ENCODE peak calls at places on chromosome 15, in ten cellular contexts. W is ovary, Z is stomach, Q is right cardiac atrium, B is kidney, H is Peyer's patch, N is thoracic aorta, X is colonic mucosa, M is K562, F is SJSA1. J is an unnamed sample.

GRCh38 chr15:88701561-88702095 is 62.8 kb downstream of the ISG20 start:
- DNase-seq in W (no peak), Z (no peak), Q (no peak), B (no peak), H (peak), N (no peak), X (no peak), M (peak), F (no peak), J (no peak)

GRCh38 chr15:73617310-73617709 is 15.9 kb downstream of the NPTN start:
- DNase-seq in W (no peak), Z (no peak), Q (no peak), B (no peak), H (no peak), N (no peak), X (no peak), M (no peak), F (no peak), J (no peak)

GRCh38 chr15:63018639-63019038 is 23.9 kb upstream of the TPM1 start:
- DNase-seq in W (no peak), Z (no peak), Q (no peak), B (no peak), H (no peak), N (no peak), X (no peak), M (no peak), F (no peak), J (no peak)

GRCh38 chr15:32838820-32839219 is 121.0 kb downstream of the GREM1 start:
- DNase-seq in W (no peak), Z (no peak), Q (no peak), B (no peak), H (peak), N (no peak), X (peak), M (no peak), F (peak), J (no peak)

GRCh38 chr15:74399511-74400312 is 32.3 kb upstream of the CYP11A1 start:
- DNase-seq in W (no peak), Z (no peak), Q (no peak), B (no peak), H (peak), N (no peak), X (no peak), M (no peak), F (no peak), J (no peak)

GRCh38 chr15:64045774-64046346 is 425 bp downstream of the DAPK2 start:
- DNase-seq in W (no peak), Z (peak), Q (peak), B (peak), H (peak), N (no peak), X (peak), M (no peak), F (no peak), J (peak)

GRCh38 chr15:101091080-101092017 is 160.5 kb downstream of the CHSY1 start:
- DNase-seq in W (peak), Z (no peak), Q (peak), B (no peak), H (no peak), N (no peak), X (no peak), M (no peak), F (peak), J (no peak)

GRCh38 chr15:94164202-94164807 is 67.1 kb upstream of the MCTP2 start:
- DNase-seq in W (no peak), Z (peak), Q (no peak), B (no peak), H (peak), N (no peak), X (peak), M (peak), F (no peak), J (peak)

GRCh38 chr15:62938825-62939224 is 103.7 kb upstream of the TPM1 start:
- DNase-seq in W (no peak), Z (no peak), Q (no peak), B (no peak), H (no peak), N (no peak), X (no peak), M (no peak), F (no peak), J (no peak)

GRCh38 chr15:94856267-94856854 is 625.0 kb downstream of the MCTP2 start:
- DNase-seq in W (no peak), Z (no peak), Q (no peak), B (peak), H (no peak), N (no peak), X (no peak), M (peak), F (no peak), J (no peak)

GRCh38 chr15:26805470-26805869 is 32.6 kb upstream of the GABRB3 start:
- DNase-seq in W (no peak), Z (no peak), Q (no peak), B (no peak), H (no peak), N (no peak), X (no peak), M (no peak), F (no peak), J (no peak)

GRCh38 chr15:99961011-99961441 is 227.8 kb upstream of the LYSMD4 start:
- DNase-seq in W (peak), Z (no peak), Q (peak), B (no peak), H (peak), N (no peak), X (peak), M (peak), F (peak), J (no peak)

GRCh38 chr15:56963126-56963525 is 44.7 kb downstream of the TCF12 start:
- DNase-seq in W (no peak), Z (no peak), Q (no peak), B (no peak), H (no peak), N (no peak), X (no peak), M (no peak), F (no peak), J (no peak)

GRCh38 chr15:60172147-60172546 is 168.0 kb downstream of the FOXB1 start:
- DNase-seq in W (no peak), Z (no peak), Q (no peak), B (no peak), H (no peak), N (no peak), X (no peak), M (no peak), F (no peak), J (no peak)

GRCh38 chr15:92843326-92843725 is 56.8 kb upstream of the CHD2 start:
- DNase-seq in W (no peak), Z (no peak), Q (no peak), B (no peak), H (no peak), N (no peak), X (no peak), M (no peak), F (no peak), J (peak)

GRCh38 chr15:100438570-100438969 is 90.2 kb downstream of the CERS3 start:
- DNase-seq in W (peak), Z (peak), Q (peak), B (no peak), H (peak), N (no peak), X (peak), M (no peak), F (no peak), J (peak)

DNA sequence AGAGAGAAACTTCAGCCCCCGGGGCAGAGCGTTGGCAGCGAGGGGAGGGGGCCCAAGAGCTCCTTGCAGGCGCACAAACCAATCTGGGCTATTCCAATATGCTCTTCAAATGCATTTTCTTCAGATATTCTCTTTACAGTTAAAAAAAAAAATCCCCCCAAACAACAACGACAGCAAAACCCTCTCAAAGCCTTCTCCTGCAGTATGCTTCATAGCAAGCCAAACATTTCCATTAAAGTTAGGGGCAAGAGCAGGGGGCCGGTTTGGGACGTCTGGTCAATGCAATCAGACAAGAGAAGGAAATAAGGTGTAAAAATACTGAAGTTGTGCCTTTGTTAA is 237 bp upstream of the CTXND1 start:
- DNase-seq in W (no peak), Z (no peak), Q (no peak), B (no peak), H (no peak), N (no peak), X (no peak), M (no peak), F (no peak), J (no peak)
- H3K4me3 ChIP-seq in W (no peak), Z (peak), Q (peak), B (peak), H (peak), N (peak), X (peak), M (no peak), F (no peak), J (peak)

GRCh38 chr15:65254237-65254820 is 32.4 kb downstream of the PARP16 start:
- DNase-seq in W (no peak), Z (no peak), Q (peak), B (no peak), H (no peak), N (no peak), X (no peak), M (no peak), F (no peak), J (no peak)
- H3K27ac ChIP-seq in W (no peak), Z (peak), Q (no peak), B (no peak), H (no peak), N (no peak), X (no peak), M (no peak), F (no peak), J (no peak)

DNA sequence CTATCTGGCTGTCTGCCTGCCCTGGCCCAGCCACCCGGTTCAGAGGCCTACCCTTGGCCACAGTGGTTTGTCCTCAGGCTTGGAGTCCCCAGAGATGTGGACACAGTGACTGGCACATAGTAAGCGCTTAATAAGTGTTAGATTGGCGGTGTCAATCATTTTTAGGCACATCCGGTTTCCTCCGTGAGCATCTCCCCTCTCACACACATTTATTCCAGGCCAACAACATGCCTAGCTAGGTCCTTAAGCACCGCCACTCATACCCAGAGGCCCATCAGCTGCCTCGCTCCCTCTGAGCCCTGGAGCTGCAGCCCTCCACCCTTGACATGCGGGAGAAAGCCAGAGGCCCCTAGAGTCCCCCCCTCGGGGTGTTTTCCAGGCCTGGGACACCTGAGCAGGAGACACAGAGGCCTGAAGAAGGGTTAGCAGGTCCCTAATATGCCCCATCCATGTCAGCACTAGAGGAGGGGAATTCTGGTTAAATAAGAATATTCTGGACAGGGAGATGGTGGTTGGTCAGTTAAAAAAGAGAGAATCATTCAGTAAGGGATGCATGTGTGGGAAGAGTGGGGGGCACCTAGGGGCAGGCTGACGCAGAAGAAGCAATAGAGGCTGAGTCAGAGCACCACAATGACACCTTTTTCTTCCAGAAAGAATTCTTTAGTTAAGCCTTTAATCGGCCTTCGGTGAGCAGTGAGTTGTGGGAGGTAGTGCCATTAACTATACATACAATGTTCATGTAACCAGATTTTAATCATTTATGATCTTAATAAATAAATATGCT is 22.3 kb downstream of the NR2F2 start:
- DNase-seq in W (no peak), Z (no peak), Q (no peak), B (peak), H (peak), N (no peak), X (no peak), M (no peak), F (no peak), J (no peak)
- H3K4me3 ChIP-seq in W (peak), Z (peak), Q (no peak), B (peak), H (no peak), N (no peak), X (no peak), M (no peak), F (no peak), J (no peak)

GRCh38 chr15:44300567-44300966 is 12.0 kb downstream of the GOLM2 start:
- DNase-seq in W (no peak), Z (no peak), Q (no peak), B (no peak), H (no peak), N (no peak), X (no peak), M (no peak), F (no peak), J (no peak)

GRCh38 chr15:44298878-44299277 is 10.4 kb downstream of the GOLM2 start:
- DNase-seq in W (no peak), Z (no peak), Q (no peak), B (no peak), H (no peak), N (no peak), X (no peak), M (peak), F (no peak), J (no peak)

GRCh38 chr15:44299997-44300396 is 11.5 kb downstream of the GOLM2 start:
- DNase-seq in W (no peak), Z (no peak), Q (no peak), B (no peak), H (no peak), N (no peak), X (no peak), M (no peak), F (no peak), J (no peak)

GRCh38 chr15:44295909-44296420 is 7.4 kb downstream of the GOLM2 start:
- DNase-seq in W (no peak), Z (no peak), Q (no peak), B (no peak), H (no peak), N (no peak), X (no peak), M (no peak), F (no peak), J (no peak)

DNA sequence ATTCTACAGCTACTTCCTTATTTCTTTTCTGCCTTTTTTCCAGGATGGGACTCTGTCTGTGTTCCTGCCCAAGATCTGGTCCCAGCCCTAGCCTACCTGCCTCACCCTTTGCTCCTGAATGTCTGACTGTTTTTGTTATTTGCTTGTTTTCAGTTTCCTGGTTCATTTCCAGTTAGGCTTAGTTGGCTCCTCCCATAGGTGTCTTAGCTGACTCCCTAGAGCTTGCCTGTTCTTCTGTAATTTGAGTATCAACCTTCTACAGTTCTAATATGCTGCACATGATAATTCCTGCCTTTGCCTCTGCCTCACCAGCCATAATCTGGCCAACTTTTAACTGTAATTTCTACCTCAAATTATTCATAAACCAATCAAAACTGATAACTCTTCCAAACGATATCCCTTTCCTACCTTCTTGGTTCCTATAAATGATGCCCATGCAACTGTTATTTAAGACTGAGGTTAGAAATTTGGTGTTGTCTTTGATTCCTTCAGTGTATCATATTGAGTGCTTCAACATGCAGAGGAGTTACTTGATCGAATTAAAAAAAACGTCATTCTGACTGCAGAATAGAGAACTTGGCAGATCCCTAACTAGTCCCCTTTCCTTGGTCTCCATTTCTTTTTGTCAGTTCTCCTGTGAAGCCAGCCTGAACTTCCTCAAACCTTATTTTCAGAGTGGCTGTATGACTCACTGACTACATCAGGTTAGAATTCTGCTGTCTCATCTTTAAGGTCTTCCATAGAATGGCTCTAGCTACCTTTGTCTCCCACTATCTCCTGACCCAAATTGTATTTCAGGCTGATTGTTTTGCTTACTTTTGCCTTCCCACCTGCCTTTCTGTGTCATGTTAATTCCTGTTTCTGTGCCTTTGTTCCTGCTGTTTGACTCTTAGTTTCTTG is 8.4 kb downstream of the GOLM2 start:
- DNase-seq in W (no peak), Z (no peak), Q (no peak), B (peak), H (no peak), N (no peak), X (peak), M (peak), F (no peak), J (no peak)
- H3K27ac ChIP-seq in W (no peak), Z (peak), Q (no peak), B (peak), H (no peak), N (no peak), X (peak), M (peak), F (no peak), J (no peak)

J was measured in WERI-Rb-1.